ENCODE peak calls at places on chromosome 2, in six cellular contexts. One of them, this sample, is unnamed.

GRCh38 chr2:152078662-152079061 is 20.2 kb downstream of the CACNB4 start:
- DNase-seq in mesendoderm: no peak
- DNase-seq in trophoblast cell: no peak
- DNase-seq in IMR-90: no peak
- DNase-seq in mesenchymal stem cell: no peak
- DNase-seq in H1: no peak
- DNase-seq in this sample: no peak

GRCh38 chr2:173258704-173259103 is 96.0 kb upstream of the CDCA7 start:
- DNase-seq in mesendoderm: no peak
- DNase-seq in trophoblast cell: no peak
- DNase-seq in IMR-90: no peak
- DNase-seq in mesenchymal stem cell: no peak
- DNase-seq in H1: no peak
- DNase-seq in this sample: no peak

GRCh38 chr2:218284106-218284811 is 8.0 kb downstream of the TMBIM1 start:
- DNase-seq in mesendoderm: no peak
- DNase-seq in trophoblast cell: peak
- DNase-seq in IMR-90: peak
- DNase-seq in mesenchymal stem cell: peak
- DNase-seq in H1: no peak
- DNase-seq in this sample: no peak

GRCh38 chr2:190838492-190838910 is 42.1 kb upstream of the GLS start:
- DNase-seq in mesendoderm: no peak
- DNase-seq in trophoblast cell: no peak
- DNase-seq in IMR-90: peak
- DNase-seq in mesenchymal stem cell: peak
- DNase-seq in H1: no peak
- DNase-seq in this sample: no peak

GRCh38 chr2:224333631-224334030 is 68.3 kb downstream of the FAM124B start:
- DNase-seq in mesendoderm: peak
- DNase-seq in trophoblast cell: no peak
- DNase-seq in IMR-90: no peak
- DNase-seq in mesenchymal stem cell: no peak
- DNase-seq in H1: no peak
- DNase-seq in this sample: no peak

GRCh38 chr2:58283931-58284330 is 42.8 kb upstream of the FANCL start:
- DNase-seq in mesendoderm: no peak
- DNase-seq in trophoblast cell: no peak
- DNase-seq in IMR-90: no peak
- DNase-seq in mesenchymal stem cell: no peak
- DNase-seq in H1: no peak
- DNase-seq in this sample: no peak

GRCh38 chr2:177550264-177551200 is 158.0 kb downstream of the AGPS start:
- DNase-seq in mesendoderm: no peak
- DNase-seq in trophoblast cell: no peak
- DNase-seq in IMR-90: peak
- DNase-seq in mesenchymal stem cell: no peak
- DNase-seq in H1: no peak
- DNase-seq in this sample: no peak

GRCh38 chr2:239302808-239303557 is 97.8 kb downstream of the HDAC4 start:
- DNase-seq in mesendoderm: no peak
- DNase-seq in trophoblast cell: peak
- DNase-seq in IMR-90: no peak
- DNase-seq in mesenchymal stem cell: no peak
- DNase-seq in H1: no peak
- DNase-seq in this sample: no peak

GRCh38 chr2:157620956-157621355 is 7.7 kb downstream of the ACVR1C start:
- DNase-seq in mesendoderm: no peak
- DNase-seq in trophoblast cell: no peak
- DNase-seq in IMR-90: peak
- DNase-seq in mesenchymal stem cell: no peak
- DNase-seq in H1: no peak
- DNase-seq in this sample: no peak

GRCh38 chr2:160317113-160318099 is 117.3 kb upstream of the ITGB6 start:
- DNase-seq in mesendoderm: no peak
- DNase-seq in trophoblast cell: no peak
- DNase-seq in IMR-90: no peak
- DNase-seq in mesenchymal stem cell: no peak
- DNase-seq in H1: no peak
- DNase-seq in this sample: peak

GRCh38 chr2:223560704-223561435 is 41.3 kb downstream of the SCG2 start:
- DNase-seq in mesendoderm: peak
- DNase-seq in trophoblast cell: no peak
- DNase-seq in IMR-90: peak
- DNase-seq in mesenchymal stem cell: peak
- DNase-seq in H1: no peak
- DNase-seq in this sample: no peak

GRCh38 chr2:145729993-145730770 is 1210.3 kb upstream of the ZEB2 start:
- DNase-seq in mesendoderm: no peak
- DNase-seq in trophoblast cell: no peak
- DNase-seq in IMR-90: no peak
- DNase-seq in mesenchymal stem cell: no peak
- DNase-seq in H1: no peak
- DNase-seq in this sample: no peak

GRCh38 chr2:154375625-154376020 is 322.9 kb upstream of the KCNJ3 start:
- DNase-seq in mesendoderm: peak
- DNase-seq in trophoblast cell: peak
- DNase-seq in IMR-90: no peak
- DNase-seq in mesenchymal stem cell: peak
- DNase-seq in H1: no peak
- DNase-seq in this sample: peak

GRCh38 chr2:102050854-102051391 is 59.2 kb downstream of the IL1R2 start:
- DNase-seq in mesendoderm: no peak
- DNase-seq in trophoblast cell: no peak
- DNase-seq in IMR-90: peak
- DNase-seq in mesenchymal stem cell: peak
- DNase-seq in H1: no peak
- DNase-seq in this sample: no peak

GRCh38 chr2:85743304-85743978 is 10.3 kb upstream of the ATOH8 start:
- DNase-seq in mesendoderm: no peak
- DNase-seq in trophoblast cell: no peak
- DNase-seq in IMR-90: peak
- DNase-seq in mesenchymal stem cell: peak
- DNase-seq in H1: no peak
- DNase-seq in this sample: no peak

GRCh38 chr2:85744055-85744454 is 9.7 kb upstream of the ATOH8 start:
- DNase-seq in mesendoderm: no peak
- DNase-seq in trophoblast cell: no peak
- DNase-seq in IMR-90: no peak
- DNase-seq in mesenchymal stem cell: no peak
- DNase-seq in H1: no peak
- DNase-seq in this sample: no peak

GRCh38 chr2:85740193-85740592 is 13.6 kb upstream of the ATOH8 start:
- DNase-seq in mesendoderm: no peak
- DNase-seq in trophoblast cell: no peak
- DNase-seq in IMR-90: no peak
- DNase-seq in mesenchymal stem cell: no peak
- DNase-seq in H1: no peak
- DNase-seq in this sample: no peak

GRCh38 chr2:85741211-85741610 is 12.6 kb upstream of the ATOH8 start:
- DNase-seq in mesendoderm: no peak
- DNase-seq in trophoblast cell: no peak
- DNase-seq in IMR-90: no peak
- DNase-seq in mesenchymal stem cell: no peak
- DNase-seq in H1: no peak
- DNase-seq in this sample: no peak

GRCh38 chr2:85741811-85742507 is 11.8 kb upstream of the ATOH8 start:
- DNase-seq in mesendoderm: no peak
- DNase-seq in trophoblast cell: no peak
- DNase-seq in IMR-90: peak
- DNase-seq in mesenchymal stem cell: peak
- DNase-seq in H1: no peak
- DNase-seq in this sample: peak
- H3K4me3 ChIP-seq in mesendoderm: no peak
- H3K4me3 ChIP-seq in trophoblast cell: no peak
- H3K4me3 ChIP-seq in IMR-90: no peak
- H3K4me3 ChIP-seq in mesenchymal stem cell: peak
- H3K4me3 ChIP-seq in H1: no peak
- H3K4me3 ChIP-seq in this sample: no peak

DNA sequence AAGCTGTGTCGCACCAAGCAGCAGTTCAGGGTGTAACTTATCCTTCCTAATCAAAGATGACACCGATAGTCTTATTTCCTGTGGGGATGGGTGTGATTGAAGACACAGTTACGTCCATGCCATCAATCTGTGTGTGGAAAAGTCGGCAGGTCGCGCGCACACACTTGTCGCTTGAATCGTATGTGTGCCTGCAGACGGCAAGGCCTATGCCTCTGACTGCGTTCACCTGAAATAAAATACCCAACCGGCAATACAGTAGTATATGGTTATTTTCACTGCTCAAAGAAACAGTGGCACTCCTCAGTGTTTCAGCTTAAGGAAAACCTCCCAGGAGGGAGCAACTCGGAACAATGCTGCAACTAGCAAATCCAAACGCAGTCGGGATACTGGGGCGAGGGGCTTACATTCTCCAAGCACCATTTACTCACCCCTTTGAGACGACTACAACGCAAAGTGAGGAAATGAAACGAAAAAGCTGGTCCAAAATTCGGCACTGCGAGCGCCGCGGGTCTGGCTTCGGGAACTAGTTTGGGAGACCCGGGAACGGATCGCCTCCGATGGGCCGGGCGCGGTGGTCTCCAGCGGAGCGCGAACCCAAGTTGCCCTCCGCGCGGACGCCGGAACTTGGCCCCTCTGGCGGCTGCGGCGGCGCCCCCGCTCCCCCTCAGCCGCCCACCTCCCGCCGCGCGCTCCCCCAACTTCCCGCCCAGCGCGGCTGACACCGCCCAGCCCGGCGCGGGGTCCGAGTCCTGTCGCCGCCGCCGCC is 680 bp downstream of the PRKD3 start:
- DNase-seq in mesendoderm: peak
- DNase-seq in trophoblast cell: peak
- DNase-seq in IMR-90: peak
- DNase-seq in mesenchymal stem cell: peak
- DNase-seq in H1: no peak
- DNase-seq in this sample: peak
- H3K23ac ChIP-seq in mesendoderm: no peak
- H3K23ac ChIP-seq in trophoblast cell: no peak
- H3K23ac ChIP-seq in IMR-90: peak
- H3K23ac ChIP-seq in mesenchymal stem cell: no peak
- H3K23ac ChIP-seq in H1: no peak
- H3K23ac ChIP-seq in this sample: peak

DNA sequence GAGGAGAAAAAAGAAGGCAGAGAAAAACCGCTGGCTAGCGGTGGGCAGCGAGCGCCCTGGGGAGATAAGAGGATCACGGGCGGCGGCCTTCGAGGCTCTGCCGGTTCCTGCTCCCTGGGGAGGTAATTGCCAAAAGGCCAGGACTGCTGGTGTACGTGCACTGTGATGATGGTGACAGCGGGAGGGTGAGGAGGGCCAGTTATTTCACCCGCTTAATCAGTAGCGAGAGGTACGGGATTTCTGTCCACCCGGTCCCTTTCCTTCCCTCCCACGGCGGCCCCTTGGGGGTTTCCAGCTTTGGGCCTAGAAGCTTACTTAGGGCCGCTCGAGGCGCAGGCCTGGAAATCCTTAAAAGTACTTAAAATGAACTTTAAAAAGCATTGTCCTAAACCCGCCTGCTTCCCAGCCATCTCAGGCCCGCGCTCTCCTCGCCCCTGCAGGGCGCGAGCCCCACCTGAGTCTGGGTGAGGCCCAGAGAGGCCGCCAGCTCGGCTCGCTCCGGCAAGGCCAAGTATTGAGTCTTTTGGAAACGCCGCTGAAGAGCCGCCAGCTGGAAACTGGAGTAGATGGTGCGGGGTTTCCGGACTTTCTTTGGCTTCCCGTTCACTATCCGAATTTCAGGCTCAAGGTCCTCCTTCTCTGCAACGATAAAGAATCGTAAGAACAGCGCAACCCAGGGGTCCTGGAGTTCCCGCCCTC is 1.5 kb downstream of the DLX2 start:
- DNase-seq in mesendoderm: peak
- DNase-seq in trophoblast cell: no peak
- DNase-seq in IMR-90: no peak
- DNase-seq in mesenchymal stem cell: no peak
- DNase-seq in H1: no peak
- DNase-seq in this sample: peak
- H3K4me3 ChIP-seq in mesendoderm: no peak
- H3K4me3 ChIP-seq in trophoblast cell: peak
- H3K4me3 ChIP-seq in IMR-90: no peak
- H3K4me3 ChIP-seq in mesenchymal stem cell: peak
- H3K4me3 ChIP-seq in H1: peak
- H3K4me3 ChIP-seq in this sample: no peak

GRCh38 chr2:207162319-207162718 is 3.4 kb downstream of the KLF7 start:
- DNase-seq in mesendoderm: no peak
- DNase-seq in trophoblast cell: no peak
- DNase-seq in IMR-90: no peak
- DNase-seq in mesenchymal stem cell: peak
- DNase-seq in H1: no peak
- DNase-seq in this sample: no peak

GRCh38 chr2:207163053-207163814 is 2.5 kb downstream of the KLF7 start:
- DNase-seq in mesendoderm: peak
- DNase-seq in trophoblast cell: peak
- DNase-seq in IMR-90: peak
- DNase-seq in mesenchymal stem cell: peak
- DNase-seq in H1: no peak
- DNase-seq in this sample: no peak

GRCh38 chr2:207165121-207166038 is at the start of gene KLF7:
- DNase-seq in mesendoderm: peak
- DNase-seq in trophoblast cell: peak
- DNase-seq in IMR-90: peak
- DNase-seq in mesenchymal stem cell: no peak
- DNase-seq in H1: no peak
- DNase-seq in this sample: no peak

GRCh38 chr2:207166039-207166348 is 246 bp upstream of the KLF7 start:
- DNase-seq in mesendoderm: peak
- DNase-seq in trophoblast cell: peak
- DNase-seq in IMR-90: peak
- DNase-seq in mesenchymal stem cell: peak
- DNase-seq in H1: peak
- DNase-seq in this sample: peak

DNA sequence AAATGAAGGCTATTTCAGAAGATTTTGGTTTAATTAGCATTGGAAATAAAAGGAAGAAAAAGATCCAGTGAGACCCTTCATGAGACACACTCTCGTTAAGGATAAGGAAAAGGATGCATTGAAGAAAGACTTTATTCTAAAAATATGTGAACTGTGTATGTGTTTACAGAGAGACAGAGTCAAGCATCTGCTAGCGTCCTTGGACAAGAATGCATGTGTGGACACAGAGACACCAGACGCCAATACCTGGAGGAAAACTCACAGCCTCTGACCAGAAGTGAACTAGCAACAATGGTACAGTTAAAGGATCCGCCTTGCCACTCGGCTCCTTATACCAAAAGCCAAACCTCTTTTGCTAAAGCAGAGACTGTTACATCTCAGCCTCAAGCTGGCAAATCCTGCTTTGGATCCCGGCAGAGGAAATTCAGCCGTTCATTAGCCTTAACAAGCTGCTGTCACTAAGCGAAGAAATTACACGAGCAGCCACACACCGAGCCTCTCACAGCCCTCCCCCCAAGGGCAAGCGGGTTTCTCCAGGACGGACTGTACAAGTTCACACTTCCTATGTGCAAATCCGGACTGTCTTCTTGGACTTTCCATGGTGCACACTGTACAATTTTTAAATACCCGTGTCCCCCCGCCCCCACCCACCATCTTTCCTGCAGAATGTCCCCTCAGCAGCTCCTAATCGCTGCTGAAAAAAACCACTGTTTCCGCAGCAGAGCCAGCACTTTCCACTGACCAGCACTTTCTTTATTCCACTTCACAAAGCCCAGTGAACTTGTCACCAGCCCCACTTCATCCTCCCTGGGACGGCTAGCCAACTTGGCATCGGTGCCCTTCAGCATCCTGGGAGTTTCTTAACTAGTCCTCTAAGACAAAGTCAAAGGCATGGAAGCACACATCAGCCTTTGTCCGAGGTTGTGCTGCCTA is 1.7 kb downstream of the KLF7 start:
- DNase-seq in mesendoderm: peak
- DNase-seq in trophoblast cell: peak
- DNase-seq in IMR-90: peak
- DNase-seq in mesenchymal stem cell: peak
- DNase-seq in H1: no peak
- DNase-seq in this sample: no peak
- H3K23ac ChIP-seq in mesendoderm: peak
- H3K23ac ChIP-seq in trophoblast cell: no peak
- H3K23ac ChIP-seq in IMR-90: peak
- H3K23ac ChIP-seq in mesenchymal stem cell: peak
- H3K23ac ChIP-seq in H1: no peak
- H3K23ac ChIP-seq in this sample: no peak

This sample was measured in neuronal stem cell.